ENCODE peak calls at places on chromosomes 16 and 17, in eight cellular contexts. H is HFFc6; L is cardiac muscle cell; B is thoracic aorta; K is sigmoid colon; F is dorsolateral prefrontal cortex; G is lower leg skin; C is CD4-positive, alpha-beta T cell. J is an unnamed sample.

GRCh38 chr17:69972251-69972650 is 102.8 kb upstream of the KCNJ16 start:
- DNase-seq in B (no peak), C (no peak), H (peak; percentile 19), F (no peak), K (no peak), G (no peak), L (no peak), J (no peak)

GRCh38 chr17:51419476-51419875 is 159.1 kb downstream of the UTP18 start:
- DNase-seq in L (no peak), G (no peak), K (no peak), B (no peak), F (no peak), C (no peak), H (no peak), J (no peak)

GRCh38 chr16:70608516-70608915 is 37.8 kb upstream of the IL34 start:
- DNase-seq in F (no peak), L (no peak), C (no peak), B (no peak), H (no peak), G (no peak), K (no peak), J (no peak)

GRCh38 chr17:29588561-29589411 is 662 bp downstream of the GIT1 start:
- DNase-seq in C (no peak), K (no peak), F (peak; percentile 48), H (peak; percentile 29), B (no peak), G (peak; percentile 21), L (peak; percentile 68), J (no peak)

GRCh38 chr16:4212207-4212933 is 29.5 kb downstream of the SRL start:
- DNase-seq in K (no peak), C (no peak), L (no peak), H (no peak), F (no peak), G (no peak), B (peak; percentile 35), J (no peak)

GRCh38 chr17:78258323-78259229 is 27.1 kb downstream of the TMEM235 start:
- DNase-seq in K (no peak), H (no peak), B (no peak), L (no peak), C (peak; percentile 65), F (no peak), G (no peak), J (peak; percentile 67)

GRCh38 chr16:13939821-13940220 is 19.9 kb downstream of the ERCC4 start:
- DNase-seq in B (no peak), G (no peak), F (no peak), L (no peak), C (no peak), K (no peak), H (peak; percentile 17), J (no peak)

GRCh38 chr17:76641501-76641900 is 2.1 kb downstream of the ST6GALNAC1 start:
- DNase-seq in K (no peak), L (no peak), H (no peak), C (no peak), B (no peak), F (no peak), G (no peak), J (no peak)

GRCh38 chr16:70152578-70153302 is 20.8 kb upstream of the CLEC18C start:
- DNase-seq in H (no peak), C (no peak), B (no peak), F (no peak), K (no peak), G (no peak), L (no peak), J (no peak)

GRCh38 chr17:12128946-12129345 is 108.3 kb downstream of the MAP2K4 start:
- DNase-seq in H (no peak), K (no peak), C (no peak), B (no peak), L (no peak), G (no peak), F (no peak), J (no peak)

GRCh38 chr16:73523209-73523608 is 475.3 kb upstream of the ZFHX3 start:
- DNase-seq in F (no peak), K (no peak), C (no peak), H (no peak), G (no peak), L (no peak), B (no peak), J (no peak)

GRCh38 chr17:52827526-52827925 is 669.0 kb upstream of the CA10 start:
- DNase-seq in C (no peak), L (no peak), H (no peak), B (no peak), F (no peak), G (no peak), K (no peak), J (no peak)

GRCh38 chr17:22138861-22139469 is 446.6 kb downstream of the KCNJ18 start:
- DNase-seq in K (no peak), G (no peak), H (no peak), B (no peak), F (no peak), L (no peak), C (no peak), J (no peak)

DNA sequence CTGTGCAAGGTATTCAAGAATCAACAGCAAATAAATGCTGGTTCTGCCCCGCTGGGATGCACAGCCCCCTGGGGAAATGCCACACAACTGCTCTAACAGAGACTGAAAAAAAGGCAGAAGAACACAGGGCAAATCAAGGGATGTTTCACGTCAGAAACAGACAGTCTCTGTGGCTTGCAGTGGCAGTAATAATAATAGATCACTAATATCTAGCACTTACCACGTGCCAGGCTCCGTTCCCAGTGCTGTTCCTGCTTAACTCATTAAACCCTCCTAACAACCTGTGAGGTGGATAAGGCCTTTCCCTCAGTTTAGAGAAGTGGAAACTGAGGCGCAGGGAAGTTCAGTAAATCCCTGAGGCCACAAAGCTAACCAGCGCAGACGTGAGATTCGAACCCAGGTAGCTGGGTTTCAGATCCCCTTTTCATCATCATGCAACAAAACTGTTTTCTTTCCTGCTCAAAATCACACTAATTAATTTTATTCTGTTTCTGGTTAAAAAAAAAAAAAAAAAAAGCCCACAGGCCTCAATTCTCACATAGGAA is 36.7 kb downstream of the ARHGAP17 start:
- DNase-seq in G (no peak), B (no peak), F (no peak), L (no peak), H (no peak), K (no peak), C (no peak), J (no peak)
- TF ChIP-seq CTCF in G (no peak), B (no peak), F (no peak), L (no peak), H (no peak), K (no peak), C (no peak), J (no peak)

GRCh38 chr17:9677411-9677810 is 32.1 kb downstream of the USP43 start:
- DNase-seq in B (no peak), K (no peak), F (no peak), C (no peak), L (no peak), H (no peak), G (no peak), J (no peak)

GRCh38 chr17:9676742-9677387 is 31.5 kb downstream of the USP43 start:
- DNase-seq in L (no peak), H (peak; percentile 47), G (no peak), K (no peak), B (no peak), C (no peak), F (no peak), J (no peak)

GRCh38 chr17:9677932-9678331 is 32.6 kb downstream of the USP43 start:
- DNase-seq in C (no peak), L (no peak), B (no peak), H (no peak), G (no peak), K (no peak), F (no peak), J (no peak)

GRCh38 chr17:9672691-9673090 is 27.4 kb downstream of the USP43 start:
- DNase-seq in H (no peak), G (no peak), C (no peak), F (no peak), B (no peak), K (no peak), L (no peak), J (no peak)

GRCh38 chr17:9676084-9676483 is 30.8 kb downstream of the USP43 start:
- DNase-seq in K (no peak), H (no peak), C (no peak), B (no peak), F (no peak), L (no peak), G (no peak), J (no peak)
- TF ChIP-seq CTCF in K (no peak), H (peak; percentile 45), C (no peak), B (no peak), F (peak; percentile 46), L (peak; percentile 20), G (no peak), J (no peak)

GRCh38 chr17:65696739-65697394 is 135.4 kb upstream of the AXIN2 start:
- DNase-seq in F (no peak), L (no peak), G (no peak), B (no peak), K (no peak), H (peak; percentile 47), C (no peak), J (no peak)

GRCh38 chr17:65703891-65704290 is 142.4 kb upstream of the AXIN2 start:
- DNase-seq in C (no peak), H (no peak), F (no peak), G (no peak), B (no peak), K (no peak), L (peak; percentile 48), J (no peak)

GRCh38 chr17:65698381-65699061 is 137.1 kb upstream of the AXIN2 start:
- DNase-seq in C (no peak), L (peak; percentile 54), B (no peak), F (no peak), K (no peak), H (no peak), G (no peak), J (no peak)

GRCh38 chr17:65697661-65698060 is 136.2 kb upstream of the AXIN2 start:
- DNase-seq in F (no peak), K (no peak), B (no peak), G (no peak), C (no peak), H (no peak), L (no peak), J (no peak)

GRCh38 chr17:65699459-65699858 is 138.0 kb upstream of the AXIN2 start:
- DNase-seq in C (no peak), K (no peak), F (no peak), G (no peak), H (no peak), B (no peak), L (no peak), J (no peak)
- TF ChIP-seq CTCF in C (no peak), K (no peak), F (no peak), G (no peak), H (no peak), B (no peak), L (no peak), J (no peak)

DNA sequence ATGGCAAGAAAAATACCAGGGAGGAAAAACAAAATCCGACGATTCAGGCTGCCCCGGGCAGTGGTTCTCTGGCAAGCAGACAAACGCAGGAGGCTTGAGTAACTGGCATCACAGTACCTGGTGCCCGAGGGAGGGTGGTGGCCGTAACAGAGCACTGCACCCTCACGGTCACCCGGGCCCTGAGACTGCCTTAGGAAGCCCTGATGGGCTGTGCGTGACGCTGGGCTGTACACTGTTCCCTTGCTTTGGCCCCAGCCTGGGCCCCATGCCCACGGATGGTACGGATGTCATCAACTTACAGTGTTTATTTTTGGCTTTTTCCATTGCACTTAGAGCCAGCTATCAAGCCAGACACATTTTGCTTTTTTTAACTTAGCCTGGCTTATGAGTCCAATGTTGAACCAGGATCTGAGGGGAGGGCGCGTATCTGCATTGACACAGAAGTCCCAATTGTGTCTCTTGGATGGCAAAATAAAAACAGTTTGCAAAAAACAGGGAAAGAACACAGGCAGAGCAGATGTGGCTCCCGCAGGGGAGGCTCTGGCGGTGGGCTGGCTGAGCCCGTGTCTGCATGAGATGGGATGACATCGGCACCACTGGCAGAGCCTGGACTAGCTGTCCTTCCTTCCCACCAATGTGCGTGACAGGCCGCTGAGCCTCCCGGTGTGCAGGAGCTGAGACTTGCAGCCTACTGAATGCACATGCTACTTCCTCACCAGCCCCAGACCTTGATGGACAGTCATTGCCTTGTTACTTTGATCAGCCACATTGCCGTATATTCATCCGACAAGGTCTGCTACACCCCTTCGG is 287.7 kb downstream of the FOXL1 start:
- DNase-seq in L (peak; percentile 68), K (peak; percentile 78), C (no peak), G (no peak), F (no peak), H (no peak), B (no peak), J (no peak)
- TF ChIP-seq CTCF in L (no peak), K (no peak), C (no peak), G (no peak), F (no peak), H (peak; percentile 32), B (no peak), J (no peak)